ENCODE peak calls at places on chromosomes 11 and 22, in seven cellular contexts. One of them, this sample, is unnamed.

GRCh38 chr11:62857541-62857982 is 18.2 kb upstream of the WDR74 start:
- DNase-seq in fibroblast of lung: peak
- DNase-seq in astrocyte of the cerebellum: no peak
- DNase-seq in PC-3: peak
- DNase-seq in GM06990: no peak
- DNase-seq in A549: no peak
- DNase-seq in fibroblast of villous mesenchyme: no peak
- DNase-seq in this sample: no peak

GRCh38 chr11:101091781-101092180 is 37.8 kb downstream of the PGR start:
- DNase-seq in astrocyte of the cerebellum: no peak
- DNase-seq in fibroblast of villous mesenchyme: peak
- DNase-seq in GM06990: no peak
- DNase-seq in fibroblast of lung: no peak
- DNase-seq in PC-3: peak
- DNase-seq in A549: no peak
- DNase-seq in this sample: no peak

GRCh38 chr11:120820040-120820439 is 203.9 kb upstream of the TBCEL start:
- DNase-seq in GM06990: no peak
- DNase-seq in fibroblast of villous mesenchyme: no peak
- DNase-seq in fibroblast of lung: no peak
- DNase-seq in A549: no peak
- DNase-seq in astrocyte of the cerebellum: no peak
- DNase-seq in PC-3: no peak
- DNase-seq in this sample: no peak

GRCh38 chr11:79069504-79069903 is 371.3 kb downstream of the TENM4 start:
- DNase-seq in A549: no peak
- DNase-seq in fibroblast of villous mesenchyme: no peak
- DNase-seq in astrocyte of the cerebellum: no peak
- DNase-seq in GM06990: no peak
- DNase-seq in fibroblast of lung: no peak
- DNase-seq in PC-3: no peak
- DNase-seq in this sample: no peak

GRCh38 chr11:31262761-31263160 is 106.8 kb downstream of the DCDC1 start:
- DNase-seq in GM06990: no peak
- DNase-seq in astrocyte of the cerebellum: peak
- DNase-seq in PC-3: no peak
- DNase-seq in fibroblast of villous mesenchyme: no peak
- DNase-seq in A549: no peak
- DNase-seq in fibroblast of lung: peak
- DNase-seq in this sample: no peak

GRCh38 chr22:49991167-49991566 is 21.4 kb downstream of the IL17REL start:
- DNase-seq in fibroblast of lung: no peak
- DNase-seq in PC-3: no peak
- DNase-seq in GM06990: no peak
- DNase-seq in fibroblast of villous mesenchyme: no peak
- DNase-seq in astrocyte of the cerebellum: no peak
- DNase-seq in A549: no peak
- DNase-seq in this sample: no peak

GRCh38 chr22:26109686-26110315 is 59.5 kb upstream of the SEZ6L start:
- DNase-seq in GM06990: no peak
- DNase-seq in astrocyte of the cerebellum: no peak
- DNase-seq in A549: no peak
- DNase-seq in fibroblast of villous mesenchyme: no peak
- DNase-seq in PC-3: no peak
- DNase-seq in fibroblast of lung: no peak
- DNase-seq in this sample: no peak

GRCh38 chr11:126404367-126404766 is 48.9 kb downstream of the ST3GAL4 start:
- DNase-seq in fibroblast of lung: no peak
- DNase-seq in PC-3: peak
- DNase-seq in A549: no peak
- DNase-seq in astrocyte of the cerebellum: no peak
- DNase-seq in GM06990: no peak
- DNase-seq in fibroblast of villous mesenchyme: no peak
- DNase-seq in this sample: no peak

GRCh38 chr11:67673358-67673757 is 1.1 kb downstream of the ALDH3B2 start:
- DNase-seq in PC-3: no peak
- DNase-seq in GM06990: no peak
- DNase-seq in A549: no peak
- DNase-seq in fibroblast of villous mesenchyme: no peak
- DNase-seq in fibroblast of lung: no peak
- DNase-seq in astrocyte of the cerebellum: no peak
- DNase-seq in this sample: no peak

GRCh38 chr11:110720646-110721283 is 8.5 kb upstream of the ARHGAP20 start:
- DNase-seq in PC-3: no peak
- DNase-seq in fibroblast of villous mesenchyme: peak
- DNase-seq in A549: no peak
- DNase-seq in fibroblast of lung: no peak
- DNase-seq in GM06990: no peak
- DNase-seq in astrocyte of the cerebellum: no peak
- DNase-seq in this sample: no peak

GRCh38 chr11:10208045-10208674 is 85.9 kb downstream of the SBF2 start:
- DNase-seq in GM06990: peak
- DNase-seq in A549: peak
- DNase-seq in astrocyte of the cerebellum: peak
- DNase-seq in fibroblast of villous mesenchyme: peak
- DNase-seq in PC-3: peak
- DNase-seq in fibroblast of lung: peak
- DNase-seq in this sample: peak

GRCh38 chr22:42202669-42203068 is 67.8 kb downstream of the TCF20 start:
- DNase-seq in astrocyte of the cerebellum: peak
- DNase-seq in PC-3: no peak
- DNase-seq in fibroblast of villous mesenchyme: peak
- DNase-seq in A549: no peak
- DNase-seq in fibroblast of lung: peak
- DNase-seq in GM06990: no peak
- DNase-seq in this sample: no peak

GRCh38 chr11:43556269-43556668 is 124.3 kb upstream of the HSD17B12 start:
- DNase-seq in astrocyte of the cerebellum: no peak
- DNase-seq in fibroblast of lung: no peak
- DNase-seq in fibroblast of villous mesenchyme: no peak
- DNase-seq in GM06990: no peak
- DNase-seq in PC-3: no peak
- DNase-seq in A549: no peak
- DNase-seq in this sample: no peak

GRCh38 chr11:13384837-13385417 is 78.1 kb downstream of the BTBD10 start:
- DNase-seq in A549: peak
- DNase-seq in fibroblast of lung: peak
- DNase-seq in PC-3: peak
- DNase-seq in GM06990: no peak
- DNase-seq in astrocyte of the cerebellum: peak
- DNase-seq in fibroblast of villous mesenchyme: peak
- DNase-seq in this sample: peak

GRCh38 chr22:35544189-35544588 is 3.6 kb downstream of the RASD2 start:
- DNase-seq in GM06990: no peak
- DNase-seq in fibroblast of lung: no peak
- DNase-seq in PC-3: no peak
- DNase-seq in A549: no peak
- DNase-seq in astrocyte of the cerebellum: no peak
- DNase-seq in fibroblast of villous mesenchyme: no peak
- DNase-seq in this sample: no peak

GRCh38 chr22:46533434-46533833 is 4.0 kb downstream of the CELSR1 start:
- DNase-seq in astrocyte of the cerebellum: no peak
- DNase-seq in A549: peak
- DNase-seq in fibroblast of lung: no peak
- DNase-seq in PC-3: no peak
- DNase-seq in fibroblast of villous mesenchyme: no peak
- DNase-seq in GM06990: no peak
- DNase-seq in this sample: no peak

GRCh38 chr11:27699242-27699925 is 871 bp downstream of the BDNF start:
- DNase-seq in fibroblast of villous mesenchyme: peak
- DNase-seq in PC-3: peak
- DNase-seq in GM06990: no peak
- DNase-seq in A549: peak
- DNase-seq in fibroblast of lung: peak
- DNase-seq in astrocyte of the cerebellum: no peak
- DNase-seq in this sample: no peak

GRCh38 chr11:62487698-62488551 is 58.7 kb downstream of the AHNAK start:
- DNase-seq in A549: no peak
- DNase-seq in fibroblast of lung: no peak
- DNase-seq in PC-3: no peak
- DNase-seq in GM06990: no peak
- DNase-seq in fibroblast of villous mesenchyme: no peak
- DNase-seq in astrocyte of the cerebellum: no peak
- DNase-seq in this sample: no peak

GRCh38 chr22:42277988-42278776 is 7.7 kb upstream of the TCF20 start:
- DNase-seq in A549: no peak
- DNase-seq in astrocyte of the cerebellum: no peak
- DNase-seq in fibroblast of lung: no peak
- DNase-seq in fibroblast of villous mesenchyme: peak
- DNase-seq in PC-3: no peak
- DNase-seq in GM06990: no peak
- DNase-seq in this sample: peak

DNA sequence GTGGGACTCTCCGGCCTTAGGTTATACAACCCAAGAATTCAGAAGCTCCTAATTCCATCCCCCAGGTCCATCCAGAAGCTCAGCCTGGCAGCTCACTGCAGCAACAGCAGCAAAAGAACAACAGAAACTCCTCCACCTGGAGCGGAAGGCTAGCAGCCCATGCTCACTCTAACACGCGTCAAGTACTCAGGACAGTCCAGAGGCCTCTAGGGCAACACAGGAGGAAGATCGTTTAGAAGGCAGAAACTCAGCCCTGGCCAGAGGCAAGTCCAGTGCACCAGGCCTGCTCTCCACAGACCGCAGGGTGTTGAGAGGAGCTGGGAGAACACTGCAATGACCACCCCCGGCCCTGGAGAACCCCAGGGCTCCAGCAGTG is 17.1 kb downstream of the PLA2G6 start:
- DNase-seq in PC-3: no peak
- DNase-seq in A549: no peak
- DNase-seq in GM06990: no peak
- DNase-seq in fibroblast of lung: no peak
- DNase-seq in astrocyte of the cerebellum: no peak
- DNase-seq in fibroblast of villous mesenchyme: no peak
- DNase-seq in this sample: no peak
- TF ChIP-seq CTCF in PC-3: no peak
- TF ChIP-seq CTCF in A549: no peak
- TF ChIP-seq CTCF in GM06990: no peak
- TF ChIP-seq CTCF in fibroblast of lung: no peak
- TF ChIP-seq CTCF in astrocyte of the cerebellum: no peak
- TF ChIP-seq CTCF in fibroblast of villous mesenchyme: no peak
- TF ChIP-seq CTCF in this sample: no peak

GRCh38 chr11:74086242-74086884 is 77.5 kb upstream of the UCP3 start:
- DNase-seq in PC-3: no peak
- DNase-seq in astrocyte of the cerebellum: no peak
- DNase-seq in fibroblast of lung: peak
- DNase-seq in fibroblast of villous mesenchyme: peak
- DNase-seq in A549: no peak
- DNase-seq in GM06990: no peak
- DNase-seq in this sample: no peak

GRCh38 chr11:74091549-74091948 is 79.3 kb downstream of the C2CD3 start:
- DNase-seq in PC-3: no peak
- DNase-seq in GM06990: no peak
- DNase-seq in A549: no peak
- DNase-seq in fibroblast of villous mesenchyme: no peak
- DNase-seq in astrocyte of the cerebellum: no peak
- DNase-seq in fibroblast of lung: no peak
- DNase-seq in this sample: no peak

GRCh38 chr11:74092425-74092824 is 78.4 kb downstream of the C2CD3 start:
- DNase-seq in PC-3: no peak
- DNase-seq in fibroblast of villous mesenchyme: no peak
- DNase-seq in A549: no peak
- DNase-seq in astrocyte of the cerebellum: no peak
- DNase-seq in GM06990: no peak
- DNase-seq in fibroblast of lung: no peak
- DNase-seq in this sample: no peak

GRCh38 chr11:74094393-74094792 is 76.4 kb downstream of the C2CD3 start:
- DNase-seq in GM06990: no peak
- DNase-seq in A549: no peak
- DNase-seq in fibroblast of villous mesenchyme: no peak
- DNase-seq in fibroblast of lung: no peak
- DNase-seq in astrocyte of the cerebellum: no peak
- DNase-seq in PC-3: peak
- DNase-seq in this sample: no peak

DNA sequence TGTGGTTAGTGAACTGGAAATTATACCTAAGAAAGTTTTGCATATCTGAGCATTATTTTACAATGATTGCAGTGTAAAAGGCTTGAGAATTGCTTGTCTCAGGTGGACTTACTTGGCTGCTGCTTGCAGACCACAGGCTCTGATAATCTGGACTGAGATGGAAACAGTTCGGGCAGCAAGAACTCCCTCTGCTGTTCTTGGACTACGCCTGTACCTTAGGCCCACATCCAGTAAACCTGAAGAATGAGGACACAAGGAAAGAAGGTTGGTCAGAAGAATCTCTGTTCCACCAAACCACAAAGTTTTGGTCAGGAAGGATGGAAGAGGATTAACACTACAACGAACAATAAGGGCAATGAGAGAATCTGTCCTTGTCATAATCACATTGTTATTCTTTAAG is 80.1 kb downstream of the C2CD3 start:
- DNase-seq in GM06990: no peak
- DNase-seq in PC-3: peak
- DNase-seq in astrocyte of the cerebellum: peak
- DNase-seq in fibroblast of villous mesenchyme: peak
- DNase-seq in A549: peak
- DNase-seq in fibroblast of lung: peak
- DNase-seq in this sample: no peak
- TF ChIP-seq CTCF in GM06990: peak
- TF ChIP-seq CTCF in PC-3: peak
- TF ChIP-seq CTCF in astrocyte of the cerebellum: peak
- TF ChIP-seq CTCF in fibroblast of villous mesenchyme: peak
- TF ChIP-seq CTCF in A549: peak
- TF ChIP-seq CTCF in fibroblast of lung: peak
- TF ChIP-seq CTCF in this sample: no peak

GRCh38 chr11:64246874-64247728 is at the start of gene PPP1R14B:
- DNase-seq in astrocyte of the cerebellum: peak
- DNase-seq in fibroblast of lung: peak
- DNase-seq in GM06990: peak
- DNase-seq in A549: peak
- DNase-seq in fibroblast of villous mesenchyme: peak
- DNase-seq in PC-3: peak
- DNase-seq in this sample: no peak
- TF ChIP-seq CTCF in astrocyte of the cerebellum: no peak
- TF ChIP-seq CTCF in fibroblast of lung: no peak
- TF ChIP-seq CTCF in GM06990: no peak
- TF ChIP-seq CTCF in A549: no peak
- TF ChIP-seq CTCF in fibroblast of villous mesenchyme: no peak
- TF ChIP-seq CTCF in PC-3: no peak
- TF ChIP-seq CTCF in this sample: no peak

GRCh38 chr11:1307998-1308744 is 1.3 kb downstream of the TOLLIP start:
- DNase-seq in PC-3: peak
- DNase-seq in GM06990: no peak
- DNase-seq in A549: no peak
- DNase-seq in fibroblast of lung: peak
- DNase-seq in fibroblast of villous mesenchyme: no peak
- DNase-seq in astrocyte of the cerebellum: no peak
- DNase-seq in this sample: no peak

GRCh38 chr11:1308745-1309497 is 511 bp downstream of the TOLLIP start:
- DNase-seq in astrocyte of the cerebellum: no peak
- DNase-seq in fibroblast of lung: peak
- DNase-seq in A549: no peak
- DNase-seq in fibroblast of villous mesenchyme: peak
- DNase-seq in GM06990: peak
- DNase-seq in PC-3: peak
- DNase-seq in this sample: no peak

GRCh38 chr11:1309498-1310314 is at the start of gene TOLLIP:
- DNase-seq in GM06990: peak
- DNase-seq in PC-3: peak
- DNase-seq in fibroblast of villous mesenchyme: peak
- DNase-seq in A549: peak
- DNase-seq in fibroblast of lung: peak
- DNase-seq in astrocyte of the cerebellum: peak
- DNase-seq in this sample: peak

GRCh38 chr11:1310315-1310687 is 869 bp upstream of the TOLLIP start:
- DNase-seq in PC-3: no peak
- DNase-seq in astrocyte of the cerebellum: no peak
- DNase-seq in A549: no peak
- DNase-seq in fibroblast of lung: no peak
- DNase-seq in fibroblast of villous mesenchyme: no peak
- DNase-seq in GM06990: no peak
- DNase-seq in this sample: no peak

GRCh38 chr11:1310772-1311468 is 1.5 kb upstream of the TOLLIP start:
- DNase-seq in GM06990: peak
- DNase-seq in A549: no peak
- DNase-seq in PC-3: no peak
- DNase-seq in astrocyte of the cerebellum: no peak
- DNase-seq in fibroblast of lung: no peak
- DNase-seq in fibroblast of villous mesenchyme: no peak
- DNase-seq in this sample: no peak
- TF ChIP-seq CTCF in GM06990: no peak
- TF ChIP-seq CTCF in A549: no peak
- TF ChIP-seq CTCF in PC-3: no peak
- TF ChIP-seq CTCF in astrocyte of the cerebellum: no peak
- TF ChIP-seq CTCF in fibroblast of lung: no peak
- TF ChIP-seq CTCF in fibroblast of villous mesenchyme: no peak
- TF ChIP-seq CTCF in this sample: peak

This sample was measured in GM12864.